ENCODE peak calls at places on chromosomes 11 and 22, in ten cellular contexts. P is T-cell; N is RWPE1; Y is stimulated activated CD8-positive, alpha-beta memory T cell treated with anti-CD3 and anti-CD28 coated beads, Interleukin-4, amount 100 ng/mL, for 48 hours; A is NCI-H1092; I is activated CD8-positive, alpha-beta memory T cell treated with anti-CD3 and anti-CD28 coated beads, Interleukin-2, amount 10 ng/mL, durations not matched to agents 7 days and 5 days; O is caudate nucleus; L is stimulated activated CD4-positive, alpha-beta T cell treated with anti-CD3 and anti-CD28 coated beads, Interleukin-12 subunit alpha, Interleukin-12 subunit beta, amount 100 ng/mL, for 48 hours; Z is H7; J is NCI-H2107. S is an unnamed sample.

GRCh38 chr11:132490976-132491375 is 1041.3 kb downstream of the OPCML start:
- DNase-seq in O (no peak), A (no peak), I (no peak), Y (no peak), L (no peak), Z (no peak), J (no peak), P (no peak), N (peak), S (no peak)

GRCh38 chr11:91104237-91104636 is 881.4 kb upstream of the CHORDC1 start:
- DNase-seq in Z (no peak), N (peak), J (no peak), P (no peak), L (no peak), I (no peak), O (no peak), Y (no peak), A (no peak), S (no peak)

GRCh38 chr22:28817919-28818859 is 17.8 kb upstream of the XBP1 start:
- DNase-seq in N (no peak), L (no peak), P (no peak), Y (no peak), Z (no peak), I (no peak), O (no peak), J (peak), A (peak), S (no peak)

GRCh38 chr22:38864361-38865191 is 7.4 kb downstream of the CBX6 start:
- DNase-seq in L (no peak), A (no peak), P (no peak), I (no peak), Z (peak), Y (peak), O (no peak), N (no peak), J (no peak), S (no peak)

GRCh38 chr11:26946209-26946828 is 47.6 kb upstream of the FIBIN start:
- DNase-seq in A (no peak), O (no peak), Y (no peak), J (no peak), P (no peak), Z (no peak), N (peak), I (no peak), L (no peak), S (no peak)

GRCh38 chr22:49296561-49296960 is 531.1 kb downstream of the BRD1 start:
- DNase-seq in I (peak), P (no peak), N (no peak), L (no peak), Y (peak), A (no peak), J (no peak), O (no peak), Z (peak), S (no peak)

GRCh38 chr11:69335461-69336386 is 41.8 kb downstream of the MYEOV start:
- DNase-seq in L (no peak), P (no peak), Z (no peak), Y (peak), O (no peak), N (no peak), J (no peak), I (peak), A (no peak), S (no peak)

GRCh38 chr11:131463162-131463561 is 92.7 kb downstream of the NTM start:
- DNase-seq in Z (no peak), P (no peak), Y (no peak), I (no peak), O (no peak), N (no peak), J (no peak), A (no peak), L (no peak), S (no peak)

GRCh38 chr11:94775576-94776327 is 7.6 kb downstream of the AMOTL1 start:
- DNase-seq in I (no peak), N (no peak), Y (no peak), A (peak), J (no peak), O (no peak), L (no peak), Z (no peak), P (no peak), S (no peak)

GRCh38 chr11:61905801-61906521 is 11.4 kb downstream of the RAB3IL1 start:
- DNase-seq in O (no peak), P (no peak), Z (no peak), N (no peak), A (no peak), Y (no peak), I (no peak), J (no peak), L (no peak), S (no peak)

GRCh38 chr22:32354360-32355351 is 3.0 kb upstream of the RFPL3 start:
- DNase-seq in A (no peak), L (no peak), Y (no peak), Z (peak), P (no peak), N (peak), J (no peak), O (no peak), I (no peak), S (no peak)

GRCh38 chr22:23020659-23021293 is 49.5 kb upstream of the GNAZ start:
- DNase-seq in A (no peak), P (no peak), I (no peak), N (no peak), L (no peak), J (no peak), Z (no peak), Y (no peak), O (no peak), S (no peak)

GRCh38 chr11:131748146-131749050 is 378.0 kb downstream of the NTM start:
- DNase-seq in L (peak), P (no peak), N (peak), O (no peak), Y (peak), J (peak), Z (peak), I (peak), A (peak), S (peak)

GRCh38 chr22:27965547-27965946 is 46.5 kb upstream of the PITPNB start:
- DNase-seq in J (no peak), L (no peak), P (no peak), O (no peak), I (no peak), Z (no peak), N (no peak), Y (no peak), A (no peak), S (no peak)

GRCh38 chr11:119793335-119793984 is 64.5 kb upstream of the NECTIN1 start:
- DNase-seq in Y (no peak), Z (peak), A (no peak), O (no peak), P (no peak), L (no peak), J (no peak), N (no peak), I (no peak), S (no peak)

GRCh38 chr11:47918882-47919495 is 61.4 kb upstream of the PTPRJ start:
- DNase-seq in Z (no peak), I (no peak), Y (no peak), J (no peak), O (no peak), N (peak), P (no peak), A (no peak), L (no peak), S (no peak)

GRCh38 chr11:109077340-109077927 is 344.6 kb upstream of the C11orf87 start:
- DNase-seq in Y (no peak), J (no peak), Z (peak), O (no peak), P (no peak), L (no peak), I (no peak), A (no peak), N (no peak), S (no peak)

GRCh38 chr11:88849368-88849767 is 216.4 kb downstream of the GRM5 start:
- DNase-seq in J (no peak), I (no peak), Y (no peak), N (no peak), Z (no peak), L (no peak), P (no peak), O (no peak), A (no peak), S (no peak)

GRCh38 chr22:46401370-46401769 is 65.9 kb downstream of the TRMU start:
- DNase-seq in A (no peak), L (no peak), O (no peak), Z (no peak), Y (no peak), J (no peak), I (no peak), P (no peak), N (no peak), S (no peak)

GRCh38 chr11:74744277-74744676 is 4.4 kb upstream of the RNF169 start:
- DNase-seq in L (no peak), I (peak), A (no peak), J (no peak), P (no peak), Z (no peak), O (no peak), Y (no peak), N (no peak), S (no peak)

GRCh38 chr11:495537-495931 is 11.5 kb downstream of the RNH1 start:
- DNase-seq in O (no peak), P (no peak), Y (no peak), L (no peak), J (no peak), I (no peak), Z (peak), N (no peak), A (no peak), S (no peak)

GRCh38 chr11:95296621-95297025 is 65.6 kb upstream of the SESN3 start:
- DNase-seq in J (no peak), I (no peak), P (no peak), N (no peak), A (peak), O (no peak), L (no peak), Y (no peak), Z (no peak), S (no peak)

GRCh38 chr11:1288426-1289151 is 20.8 kb downstream of the TOLLIP start:
- DNase-seq in L (no peak), I (no peak), A (no peak), O (no peak), J (no peak), P (no peak), N (no peak), Z (no peak), Y (no peak), S (no peak)

GRCh38 chr11:85826096-85826855 is 15.3 kb upstream of the SYTL2 start:
- DNase-seq in L (no peak), P (no peak), N (peak), I (peak), Z (peak), J (no peak), Y (peak), O (no peak), A (peak), S (peak)

GRCh38 chr11:65246506-65246905 is 15.3 kb upstream of the POLA2 start:
- DNase-seq in I (no peak), J (no peak), N (no peak), P (no peak), L (no peak), O (no peak), Z (no peak), A (no peak), Y (no peak), S (no peak)

GRCh38 chr11:22338465-22338810 is 257 bp downstream of the SLC17A6 start:
- DNase-seq in A (no peak), L (no peak), I (no peak), O (no peak), N (no peak), Y (no peak), P (no peak), Z (peak), J (peak), S (no peak)

GRCh38 chr11:61120865-61121831 is 18.9 kb downstream of the CD5 start:
- DNase-seq in N (no peak), Y (no peak), P (peak), Z (no peak), A (no peak), L (no peak), J (no peak), I (no peak), O (no peak), S (no peak)